ENCODE peak calls at places on chromosomes 4 and X, in nine cellular contexts. X, V, U, P, T, I, C, S and Y are unnamed samples.
A peak's percentile ranks its signal among the peaks of the same experiment; 100 is the strongest.

GRCh38 chr4:147580396-147580795 is 36.8 kb upstream of the TMEM184C start:
- DNase-seq in U (no peak), V (peak; percentile 69), C (no peak), T (no peak), I (peak; percentile 63), S (no peak), X (no peak), P (no peak), Y (no peak)

GRCh38 chr4:94917146-94917545 is 159.4 kb downstream of the BMPR1B start:
- DNase-seq in S (no peak), T (no peak), P (no peak), V (no peak), I (no peak), C (no peak), U (no peak), X (no peak), Y (no peak)

GRCh38 chrX:131831185-131831520 is 191.9 kb upstream of the STK26 start:
- DNase-seq in P (no peak), X (no peak), C (no peak), I (peak; percentile 7), U (no peak), T (no peak), V (no peak), S (no peak), Y (no peak)

GRCh38 chr4:8205241-8205707 is 6.2 kb downstream of the SH3TC1 start:
- DNase-seq in T (no peak), U (no peak), X (no peak), I (no peak), V (peak; percentile 36), C (no peak), P (no peak), S (no peak), Y (no peak)

GRCh38 chr4:22897520-22898108 is 204.9 kb downstream of the GBA3 start:
- DNase-seq in T (no peak), C (peak; percentile 30), U (peak; percentile 46), V (peak; percentile 9), I (peak; percentile 14), P (no peak), X (no peak), S (no peak), Y (no peak)

GRCh38 chrX:49177338-49177833 is 5.7 kb downstream of the PLP2 start:
- DNase-seq in V (no peak), T (no peak), X (no peak), P (no peak), S (no peak), C (no peak), U (no peak), I (no peak), Y (no peak)

GRCh38 chr4:170979736-170980135 is 833.5 kb upstream of the GALNTL6 start:
- DNase-seq in C (no peak), T (no peak), I (peak; percentile 1), X (no peak), U (no peak), S (peak; percentile 4), P (no peak), V (peak; percentile 21), Y (no peak)

GRCh38 chr4:168631241-168632151 is 134.6 kb downstream of the PALLD start:
- DNase-seq in I (peak; percentile 38), C (no peak), T (no peak), S (no peak), V (peak; percentile 82), U (no peak), X (peak; percentile 34), P (peak; percentile 69), Y (no peak)

GRCh38 chr4:139171878-139172691 is 4.9 kb downstream of the ELF2 start:
- DNase-seq in C (no peak), S (no peak), T (no peak), I (peak; percentile 69), V (peak; percentile 60), X (no peak), U (no peak), P (no peak), Y (no peak)

GRCh38 chr4:121358473-121358872 is 22.3 kb downstream of the QRFPR start:
- DNase-seq in V (peak; percentile 48), X (no peak), I (peak; percentile 78), T (peak; percentile 38), U (no peak), S (no peak), P (no peak), C (no peak), Y (no peak)

GRCh38 chr4:146243141-146243882 is 29.0 kb downstream of the REELD1 start:
- DNase-seq in C (peak; percentile 92), P (no peak), I (peak; percentile 34), V (peak; percentile 23), X (no peak), T (no peak), S (no peak), U (peak; percentile 87), Y (peak; percentile 45)

GRCh38 chrX:19659929-19660328 is 144.6 kb upstream of the MAP3K15 start:
- DNase-seq in C (no peak), U (no peak), I (peak; percentile 37), V (no peak), X (no peak), P (no peak), T (no peak), S (no peak), Y (no peak)

GRCh38 chrX:140713174-140713539 is 3.6 kb downstream of the LINC00632 start:
- DNase-seq in S (no peak), U (no peak), X (no peak), T (no peak), V (no peak), I (no peak), C (no peak), P (no peak), Y (no peak)

GRCh38 chrX:131821945-131822622 is 201.0 kb upstream of the STK26 start:
- DNase-seq in I (peak; percentile 80), T (peak; percentile 69), X (no peak), P (peak; percentile 59), C (no peak), V (peak; percentile 66), U (peak; percentile 36), S (no peak), Y (peak; percentile 70)

GRCh38 chr4:10403633-10404445 is 53.4 kb downstream of the ZNF518B start:
- DNase-seq in X (peak; percentile 16), S (no peak), I (peak; percentile 32), T (no peak), V (peak; percentile 15), U (peak; percentile 18), C (peak; percentile 25), P (no peak), Y (no peak)

GRCh38 chr4:63049726-63050125 is 1359.5 kb downstream of the TECRL start:
- DNase-seq in P (no peak), X (no peak), C (no peak), V (no peak), T (no peak), I (no peak), U (no peak), S (no peak), Y (no peak)

GRCh38 chr4:47838445-47838844 is 578 bp upstream of the CORIN start:
- DNase-seq in I (no peak), P (no peak), S (no peak), X (no peak), U (no peak), T (no peak), V (no peak), C (no peak), Y (no peak)

GRCh38 chr4:151319490-151319889 is 5.9 kb downstream of the SH3D19 start:
- DNase-seq in P (no peak), T (no peak), I (no peak), C (no peak), V (no peak), X (no peak), S (no peak), U (no peak), Y (no peak)

GRCh38 chr4:109820563-109820962 is 5.0 kb downstream of the GAR1 start:
- DNase-seq in X (peak; percentile 8), S (no peak), C (no peak), T (peak; percentile 3), I (peak; percentile 9), V (peak; percentile 41), U (no peak), P (no peak), Y (no peak)

GRCh38 chr4:99625369-99625768 is 32.3 kb downstream of the C4orf54 start:
- DNase-seq in S (no peak), C (no peak), T (no peak), I (no peak), X (no peak), P (no peak), V (no peak), U (no peak), Y (no peak)

DNA sequence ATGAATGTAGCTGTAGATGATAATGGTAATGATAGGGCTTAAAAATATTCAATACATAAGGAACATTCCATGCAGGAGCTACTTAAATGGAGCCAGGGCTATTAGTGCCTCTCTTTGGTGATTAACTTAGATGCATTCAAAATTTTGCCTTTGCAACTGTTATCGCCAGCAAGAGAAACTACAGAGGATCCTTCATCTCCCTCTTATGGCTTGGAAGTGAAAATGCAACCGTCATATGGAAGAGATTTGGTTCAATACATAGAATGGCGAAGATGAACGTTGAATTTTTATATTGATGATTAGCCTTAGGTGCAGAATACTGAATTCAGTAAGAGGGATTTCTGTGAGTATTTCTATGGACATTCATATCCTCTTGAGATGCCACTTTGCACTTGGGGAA is 134.5 kb upstream of the NLGN4X start:
- DNase-seq in T (no peak), I (no peak), U (no peak), P (no peak), X (no peak), C (no peak), S (no peak), V (peak; percentile 0), Y (no peak)
- TF ChIP-seq CTCF in T (no peak), I (no peak), U (no peak), P (no peak), X (no peak), C (no peak), S (no peak), V (no peak), Y (no peak)

GRCh38 chr4:16516796-16517413 is 290.6 kb upstream of the TAPT1 start:
- DNase-seq in C (no peak), I (peak; percentile 80), U (no peak), T (peak; percentile 80), S (no peak), P (no peak), V (peak; percentile 78), X (peak; percentile 6), Y (peak; percentile 75)
- TF ChIP-seq CTCF in C (no peak), I (peak; percentile 52), U (no peak), T (peak; percentile 69), S (peak; percentile 15), P (peak; percentile 4), V (peak; percentile 53), X (peak; percentile 12), Y (peak; percentile 75)

DNA sequence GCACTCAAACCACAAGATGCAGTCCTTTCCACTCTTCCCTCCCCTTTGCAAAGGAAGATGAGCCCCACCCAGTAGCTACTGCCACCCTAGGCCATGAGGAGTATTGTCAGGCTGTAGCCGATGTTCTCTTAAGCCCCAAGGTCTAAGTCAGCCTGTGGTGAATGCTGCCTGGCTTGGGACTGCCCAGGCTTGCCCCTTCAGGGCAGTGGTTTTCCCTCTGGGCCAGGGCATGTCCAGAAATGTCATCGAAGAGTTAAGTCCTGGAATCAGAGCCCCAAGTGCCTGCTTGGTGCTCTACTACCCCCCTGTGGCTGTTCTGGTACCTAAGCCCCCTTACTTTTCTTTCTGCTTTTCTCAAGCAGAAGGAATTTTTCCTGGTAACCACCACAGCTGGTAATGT is 11.8 kb upstream of the PGK1 start:
- DNase-seq in P (no peak), I (peak; percentile 61), S (no peak), T (no peak), X (no peak), V (peak; percentile 52), U (no peak), C (no peak), Y (no peak)
- TF ChIP-seq CTCF in P (peak; percentile 18), I (peak; percentile 52), S (no peak), T (peak; percentile 52), X (no peak), V (peak; percentile 60), U (peak; percentile 31), C (peak; percentile 19), Y (no peak)

GRCh38 chr4:113222431-113222979 is 173.1 kb downstream of the ANK2 start:
- DNase-seq in I (peak; percentile 40), X (no peak), U (no peak), S (no peak), C (no peak), V (peak; percentile 48), T (peak; percentile 10), P (no peak), Y (no peak)
- TF ChIP-seq CTCF in I (peak; percentile 2), X (no peak), U (no peak), S (no peak), C (no peak), V (no peak), T (peak; percentile 10), P (no peak), Y (no peak)